ENCODE peak calls at places on chromosomes 7 and 10, in seven cellular contexts. S is endodermal cell; M is mammary epithelial cell; F is fibroblast of the aortic adventitia; W is Karpas-422; P is hepatocyte; J is effector memory CD4-positive, alpha-beta T cell. V is an unnamed sample.

GRCh38 chr7:40332516-40332915 is 197.7 kb downstream of the SUGCT start:
- DNase-seq in S (no peak), M (no peak), F (no peak), W (no peak), P (no peak), J (no peak), V (no peak)

GRCh38 chr7:69827140-69827919 is 229.1 kb downstream of the AUTS2 start:
- DNase-seq in S (no peak), M (no peak), F (no peak), W (peak), P (no peak), J (no peak), V (no peak)

GRCh38 chr10:33333260-33334169 is 952 bp downstream of the NRP1 start:
- DNase-seq in S (no peak), M (peak), F (no peak), W (no peak), P (no peak), J (no peak), V (no peak)

GRCh38 chr7:12730523-12730922 is 43.1 kb downstream of the ARL4A start:
- DNase-seq in S (no peak), M (no peak), F (no peak), W (no peak), P (no peak), J (no peak), V (no peak)

GRCh38 chr10:55183993-55184392 is 383.0 kb upstream of the PCDH15 start:
- DNase-seq in S (no peak), M (peak), F (no peak), W (no peak), P (no peak), J (no peak), V (peak)

GRCh38 chr7:40372031-40372430 is 237.2 kb downstream of the SUGCT start:
- DNase-seq in S (no peak), M (no peak), F (no peak), W (no peak), P (no peak), J (no peak), V (no peak)

GRCh38 chr7:4806983-4807625 is 31.7 kb downstream of the AP5Z1 start:
- DNase-seq in S (no peak), M (no peak), F (no peak), W (no peak), P (no peak), J (no peak), V (no peak)

GRCh38 chr10:77531441-77532001 is 106.1 kb downstream of the KCNMA1 start:
- DNase-seq in S (no peak), M (peak), F (peak), W (peak), P (peak), J (no peak), V (peak)

GRCh38 chr7:137402535-137403258 is 59.2 kb upstream of the PTN start:
- DNase-seq in S (no peak), M (no peak), F (no peak), W (no peak), P (no peak), J (no peak), V (no peak)

GRCh38 chr10:60473557-60473956 is 83.9 kb upstream of the ANK3 start:
- DNase-seq in S (no peak), M (peak), F (no peak), W (no peak), P (no peak), J (no peak), V (peak)

GRCh38 chr7:91836065-91836368 is 44.5 kb downstream of the MTERF1 start:
- DNase-seq in S (no peak), M (peak), F (peak), W (no peak), P (no peak), J (no peak), V (peak)

GRCh38 chr10:93916257-93917063 is 22.7 kb downstream of the SLC35G1 start:
- DNase-seq in S (no peak), M (peak), F (peak), W (peak), P (peak), J (no peak), V (peak)

GRCh38 chr10:44962870-44963738 is 3.5 kb downstream of the RASSF4 start:
- DNase-seq in S (peak), M (no peak), F (no peak), W (peak), P (no peak), J (no peak), V (no peak)

GRCh38 chr10:34649385-34649784 is 165.7 kb downstream of the PARD3 start:
- DNase-seq in S (peak), M (no peak), F (no peak), W (no peak), P (no peak), J (no peak), V (no peak)

GRCh38 chr10:109018892-109019507 is 904.3 kb downstream of the XPNPEP1 start:
- DNase-seq in S (no peak), M (peak), F (peak), W (peak), P (no peak), J (no peak), V (peak)

GRCh38 chr10:29590598-29591415 is 44.0 kb downstream of the SVIL start:
- DNase-seq in S (no peak), M (peak), F (peak), W (peak), P (peak), J (no peak), V (peak)
- H3K4me3 ChIP-seq in S (no peak), M (peak), F (no peak), W (no peak), P (no peak), J (no peak), V (no peak)

GRCh38 chr10:49115015-49115795 is at the start of gene VSTM4:
- DNase-seq in S (peak), M (no peak), F (peak), W (no peak), P (peak), J (no peak), V (peak)
- H3K4me3 ChIP-seq in S (peak), M (no peak), F (peak), W (no peak), P (peak), J (no peak), V (peak)

DNA sequence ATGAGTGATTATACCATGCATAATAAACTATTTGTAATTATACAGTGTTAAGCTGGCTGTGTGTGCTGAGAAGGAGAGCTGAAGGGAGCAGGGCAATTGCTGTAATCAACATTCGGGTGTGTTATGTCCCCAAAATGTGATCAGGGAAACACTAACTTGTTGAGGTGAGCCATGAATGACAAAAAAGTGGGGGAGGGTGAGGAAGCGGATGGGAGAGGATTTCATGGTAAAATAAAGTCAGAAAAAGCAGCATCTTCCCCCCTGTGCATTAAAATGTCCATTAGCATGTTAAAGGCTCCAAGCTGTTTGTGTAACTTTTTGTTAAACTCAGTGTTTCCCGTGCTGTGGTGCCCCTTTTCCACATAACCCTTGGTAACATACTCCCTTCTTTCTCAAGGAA is 84.9 kb downstream of the ARID5B start:
- DNase-seq in S (no peak), M (no peak), F (no peak), W (no peak), P (no peak), J (no peak), V (no peak)
- H3K4me3 ChIP-seq in S (no peak), M (no peak), F (no peak), W (no peak), P (no peak), J (no peak), V (no peak)

DNA sequence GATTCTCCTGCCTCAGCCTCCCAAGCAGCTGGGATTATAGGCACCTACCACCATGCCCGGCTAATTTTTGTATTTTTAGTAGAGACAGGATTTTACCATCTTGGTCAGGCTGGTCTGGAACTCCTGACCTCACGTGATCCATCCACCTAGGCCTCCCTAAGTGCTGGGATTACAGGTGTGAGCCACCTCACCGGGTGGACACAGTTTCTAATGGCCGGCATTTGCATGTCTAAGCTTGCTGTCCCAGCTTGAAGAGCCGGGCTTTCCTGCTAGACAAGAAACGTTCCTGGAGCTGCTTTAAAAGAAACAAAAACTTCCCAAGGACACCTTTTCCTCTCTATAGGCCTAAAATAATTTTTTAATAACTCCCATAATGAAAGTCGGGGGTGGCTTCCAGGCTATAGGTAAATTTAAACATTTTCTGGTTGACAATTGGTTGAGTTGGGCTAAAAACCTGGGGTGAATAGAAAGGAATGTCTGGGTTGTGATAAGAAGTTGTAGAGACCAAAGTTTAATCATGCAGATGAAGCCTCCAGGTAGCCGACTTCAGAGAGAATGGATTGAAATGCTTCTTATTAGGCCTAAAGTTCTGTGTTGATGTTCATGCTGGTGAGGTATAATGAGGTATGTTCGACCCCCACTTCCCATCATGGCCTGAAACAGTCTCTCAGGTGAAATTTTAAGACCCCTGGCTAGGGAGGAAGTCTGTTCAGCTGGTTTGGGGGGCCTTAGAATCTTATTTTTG is 8.8 kb downstream of the ACADSB start:
- DNase-seq in S (peak), M (no peak), F (no peak), W (no peak), P (peak), J (no peak), V (no peak)
- H3K4me3 ChIP-seq in S (no peak), M (no peak), F (no peak), W (no peak), P (no peak), J (no peak), V (no peak)

GRCh38 chr7:155289107-155289506 is 8.6 kb upstream of the INSIG1 start:
- DNase-seq in S (no peak), M (no peak), F (no peak), W (no peak), P (no peak), J (no peak), V (no peak)

GRCh38 chr7:155289949-155290501 is 7.7 kb upstream of the INSIG1 start:
- DNase-seq in S (no peak), M (no peak), F (no peak), W (no peak), P (no peak), J (no peak), V (no peak)

GRCh38 chr7:155285423-155286220 is 12.1 kb upstream of the INSIG1 start:
- DNase-seq in S (no peak), M (no peak), F (no peak), W (no peak), P (no peak), J (no peak), V (no peak)

GRCh38 chr7:155288055-155288454 is 9.6 kb upstream of the INSIG1 start:
- DNase-seq in S (no peak), M (no peak), F (no peak), W (no peak), P (no peak), J (no peak), V (no peak)

GRCh38 chr7:155287229-155287935 is 10.3 kb upstream of the INSIG1 start:
- DNase-seq in S (no peak), M (no peak), F (no peak), W (no peak), P (no peak), J (no peak), V (no peak)
- H3K4me3 ChIP-seq in S (no peak), M (no peak), F (no peak), W (no peak), P (no peak), J (no peak), V (no peak)